ENCODE peak calls at places on chromosomes 11 and 22, in four cellular contexts. D is HepG2, R is K562, W is GM12878. S is an unnamed sample.
A peak's percentile ranks its signal among the peaks of the same experiment; 100 is the strongest.

GRCh38 chr11:65417702-65418430 is 4.7 kb upstream of the NEAT1 start:
- DNase-seq in D (no peak), R (peak; percentile 69), W (no peak), S (no peak)

GRCh38 chr11:110011595-110011994 is 81.6 kb upstream of the ZC3H12C start:
- DNase-seq in D (no peak), R (no peak), W (no peak), S (no peak)

GRCh38 chr11:126573325-126574076 is 218.0 kb downstream of the ST3GAL4 start:
- DNase-seq in D (no peak), R (peak; percentile 7), W (no peak), S (no peak)

GRCh38 chr11:77249427-77249826 is 52.1 kb downstream of the GDPD4 start:
- DNase-seq in D (no peak), R (no peak), W (no peak), S (no peak)

GRCh38 chr11:82080160-82080559 is 653.5 kb downstream of the FAM181B start:
- DNase-seq in D (no peak), R (no peak), W (no peak), S (no peak)

GRCh38 chr11:10778217-10778970 is 27.3 kb downstream of the CTR9 start:
- DNase-seq in D (no peak), R (no peak), W (no peak), S (no peak)

GRCh38 chr11:19670030-19670761 is 42.4 kb upstream of the NAV2 start:
- DNase-seq in D (no peak), R (no peak), W (no peak), S (no peak)

GRCh38 chr11:83026229-83026628 is 45.5 kb downstream of the RAB30 start:
- DNase-seq in D (no peak), R (no peak), W (no peak), S (no peak)

GRCh38 chr11:121892131-121892681 is 223.8 kb downstream of the BLID start:
- DNase-seq in D (no peak), R (no peak), W (no peak), S (no peak)

GRCh38 chr11:61069427-61069826 is 32.9 kb upstream of the CD5 start:
- DNase-seq in D (no peak), R (no peak), W (no peak), S (no peak)

GRCh38 chr11:61071880-61072279 is 30.4 kb upstream of the CD5 start:
- DNase-seq in D (no peak), R (no peak), W (no peak), S (no peak)

GRCh38 chr11:61072316-61073109 is 29.8 kb upstream of the CD5 start:
- DNase-seq in D (no peak), R (no peak), W (no peak), S (no peak)

GRCh38 chr11:61068581-61068980 is 33.7 kb upstream of the CD5 start:
- DNase-seq in D (no peak), R (no peak), W (no peak), S (no peak)

GRCh38 chr11:61071208-61071681 is 31.0 kb upstream of the CD5 start:
- DNase-seq in D (no peak), R (no peak), W (no peak), S (no peak)
- TF ChIP-seq BRCA1 in D (no peak), R (no peak), W (no peak), S (no peak)

GRCh38 chr22:35133702-35134395 is 67.9 kb downstream of the ISX start:
- DNase-seq in D (no peak), R (no peak), W (no peak), S (no peak)

GRCh38 chr22:35135165-35135564 is 69.2 kb downstream of the ISX start:
- DNase-seq in D (no peak), R (no peak), W (no peak), S (no peak)

GRCh38 chr22:35140879-35141745 is 75.2 kb downstream of the ISX start:
- DNase-seq in D (no peak), R (peak; percentile 57), W (no peak), S (peak; percentile 88)

GRCh38 chr22:35134637-35135036 is 68.7 kb downstream of the ISX start:
- DNase-seq in D (no peak), R (peak; percentile 57), W (no peak), S (no peak)

DNA sequence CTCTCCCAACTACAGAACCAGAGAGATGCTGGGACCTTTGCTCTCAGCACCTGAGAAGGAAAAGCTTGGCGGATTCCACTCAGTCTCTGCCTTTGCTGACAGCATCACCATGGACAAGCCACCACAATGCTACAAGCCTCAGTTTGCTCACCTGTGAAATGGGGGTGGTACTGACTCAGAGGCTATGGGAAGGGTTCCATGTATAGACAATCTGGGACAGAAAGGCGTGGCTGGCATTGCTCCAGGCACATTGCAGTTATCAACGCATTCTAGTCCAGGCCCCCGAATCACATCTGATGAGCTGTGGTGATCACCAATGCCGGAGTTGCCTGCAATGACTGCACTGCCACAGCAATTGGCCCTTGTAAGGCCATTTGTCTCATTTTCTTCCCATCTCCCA is 72.6 kb downstream of the ISX start:
- DNase-seq in D (no peak), R (no peak), W (no peak), S (no peak)
- TF ChIP-seq BRCA1 in D (no peak), R (no peak), W (no peak), S (no peak)

GRCh38 chr11:129849447-129850130 is 33.9 kb downstream of the TMEM45B start:
- DNase-seq in D (no peak), R (no peak), W (no peak), S (no peak)

GRCh38 chr11:129852125-129852740 is 36.6 kb downstream of the TMEM45B start:
- DNase-seq in D (no peak), R (no peak), W (no peak), S (no peak)

GRCh38 chr11:129842138-129842537 is 26.5 kb downstream of the TMEM45B start:
- DNase-seq in D (no peak), R (no peak), W (no peak), S (no peak)

DNA sequence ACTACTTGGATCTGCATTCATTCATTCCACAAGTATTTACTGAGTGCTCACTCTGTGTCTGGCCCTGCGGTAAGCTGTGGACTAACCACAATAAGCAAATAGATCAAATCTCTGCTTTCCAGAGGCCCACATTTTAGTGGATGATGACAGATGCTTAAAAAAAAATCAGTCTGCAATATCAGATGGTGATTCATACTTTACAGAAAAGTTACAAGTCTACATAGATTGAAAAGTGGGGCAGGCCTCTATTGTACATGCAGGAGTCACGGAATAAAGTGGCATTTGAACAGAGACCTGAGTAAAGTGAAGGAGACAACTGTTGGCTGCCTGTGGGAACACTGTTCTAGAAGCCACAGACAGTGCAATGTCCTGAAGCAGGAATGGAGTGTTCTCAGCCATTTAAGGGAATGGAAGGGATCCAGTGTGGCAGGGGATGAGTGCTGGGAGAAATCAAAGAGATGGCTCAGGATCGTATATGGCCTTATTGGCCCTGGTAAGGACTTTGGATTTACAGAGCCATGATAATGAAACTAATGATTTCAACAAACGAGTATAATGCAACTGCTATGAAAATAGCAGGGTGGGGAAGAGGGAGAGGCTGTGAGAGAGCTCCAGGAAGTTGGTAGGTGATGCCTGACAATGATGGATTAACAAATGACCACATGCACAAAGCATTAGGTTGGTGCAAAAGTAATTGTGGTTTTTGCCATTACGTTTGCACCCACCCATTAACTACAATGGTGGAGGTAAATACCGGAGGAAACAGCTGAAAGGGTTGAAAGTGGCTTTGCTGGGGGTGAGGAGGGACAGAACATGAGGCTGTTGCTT is 31.1 kb downstream of the TMEM45B start:
- DNase-seq in D (peak; percentile 83), R (no peak), W (peak; percentile 17), S (no peak)
- TF ChIP-seq BRCA1 in D (no peak), R (no peak), W (no peak), S (no peak)

GRCh38 chr11:28529540-28530410 is 421.6 kb downstream of the METTL15 start:
- DNase-seq in D (peak; percentile 50), R (peak; percentile 36), W (no peak), S (no peak)
- TF ChIP-seq BRCA1 in D (no peak), R (no peak), W (no peak), S (no peak)

GRCh38 chr22:44802071-44802700 is 49.8 kb downstream of the ARHGAP8 start:
- DNase-seq in D (no peak), R (peak; percentile 12), W (no peak), S (no peak)

GRCh38 chr22:44795701-44796630 is 43.6 kb downstream of the ARHGAP8 start:
- DNase-seq in D (no peak), R (no peak), W (no peak), S (peak; percentile 60)

GRCh38 chr22:44801476-44801875 is 49.1 kb downstream of the ARHGAP8 start:
- DNase-seq in D (no peak), R (no peak), W (no peak), S (no peak)

GRCh38 chr22:44797181-44797720 is 44.9 kb downstream of the ARHGAP8 start:
- DNase-seq in D (no peak), R (no peak), W (no peak), S (no peak)

DNA sequence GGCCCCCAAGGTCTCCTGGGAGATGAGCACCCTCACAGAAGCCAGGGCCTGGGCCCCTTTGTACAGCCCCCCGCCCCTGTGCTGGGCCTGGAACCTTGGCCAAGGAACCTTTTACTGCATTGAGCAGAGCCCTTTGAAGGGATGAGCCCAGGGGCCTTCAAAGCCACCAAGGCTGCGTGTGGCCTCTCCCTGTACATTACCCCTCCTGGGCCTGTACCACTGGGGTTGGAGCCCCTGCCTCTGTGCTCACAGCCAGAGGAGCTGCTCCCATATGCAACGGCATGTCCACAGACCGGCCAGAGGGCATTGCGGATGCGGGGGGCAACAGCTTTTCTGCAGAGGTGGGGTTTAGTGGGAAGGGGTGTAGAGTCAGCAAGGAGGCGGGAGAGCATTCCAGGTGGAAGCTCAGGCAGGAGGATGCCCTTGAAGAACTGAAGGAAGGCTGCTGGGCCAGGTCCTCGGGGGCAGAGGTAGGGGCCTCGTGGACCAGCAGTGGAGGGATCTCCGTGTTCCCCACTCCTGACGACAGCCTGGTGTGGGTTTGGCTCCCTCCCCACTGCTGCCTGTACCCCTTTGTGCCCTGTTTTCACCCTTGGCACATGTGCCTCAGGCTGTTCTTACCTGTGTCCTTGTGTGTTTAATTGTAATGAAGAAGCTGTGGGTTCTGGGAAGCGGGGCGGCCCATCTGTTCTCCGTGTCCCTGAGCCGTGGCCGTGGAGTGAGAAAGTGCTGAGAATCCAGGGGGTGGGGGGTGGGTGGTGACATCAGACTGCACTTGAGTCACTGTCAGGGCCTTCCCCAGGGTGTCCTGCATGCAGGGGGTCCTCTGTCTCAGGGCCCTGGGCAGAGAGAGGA is 46.9 kb downstream of the ARHGAP8 start:
- DNase-seq in D (no peak), R (no peak), W (no peak), S (no peak)
- TF ChIP-seq BRCA1 in D (no peak), R (no peak), W (no peak), S (no peak)

DNA sequence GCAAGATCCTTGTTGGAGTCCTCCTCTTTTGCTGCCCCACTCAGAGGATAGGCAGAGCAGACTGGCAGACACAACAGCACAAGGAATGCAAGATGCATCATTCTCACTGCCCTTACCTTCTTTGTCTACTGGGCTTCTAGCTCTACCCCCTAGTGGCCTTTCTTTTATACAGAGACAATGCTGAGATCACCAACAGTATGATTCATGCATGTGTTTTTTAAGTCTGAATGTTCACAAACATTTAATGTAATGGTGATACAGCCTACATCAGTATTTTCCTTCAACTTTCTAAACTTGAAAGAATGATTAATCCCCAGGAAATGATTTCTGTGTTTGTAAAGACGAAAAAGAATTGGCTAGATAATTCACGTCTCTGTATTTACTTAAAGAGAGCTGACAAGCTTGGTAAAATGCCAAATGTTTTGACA is at the start of gene MMP10:
- DNase-seq in D (peak; percentile 21), R (no peak), W (no peak), S (peak; percentile 27)
- TF ChIP-seq BRCA1 in D (no peak), R (no peak), W (no peak), S (no peak)

S was measured in H1.